ENCODE peak calls at places on chromosomes 16 and 17, in ten cellular contexts. W, P, K, S, A, T, R, Z, Y and B are unnamed samples.

GRCh38 chr16:75111514-75112280 is 4.9 kb downstream of the LDHD start:
- DNase-seq in W (no peak), P (no peak), K (no peak), S (no peak), A (no peak), T (no peak), R (no peak), Z (peak; percentile 55), Y (no peak), B (no peak)

GRCh38 chr17:63140255-63140654 is 174.2 kb downstream of the TANC2 start:
- DNase-seq in W (no peak), P (no peak), K (no peak), S (peak; percentile 4), A (no peak), T (no peak), R (no peak), Z (no peak), Y (no peak), B (peak; percentile 32)

GRCh38 chr17:28570716-28571254 is 539 bp downstream of the PIGS start:
- DNase-seq in W (peak; percentile 47), P (peak; percentile 63), K (peak; percentile 73), S (no peak), A (no peak), T (peak; percentile 55), R (no peak), Z (no peak), Y (no peak), B (peak; percentile 53)

GRCh38 chr17:20189322-20189721 is 180.2 kb downstream of the SPECC1 start:
- DNase-seq in W (no peak), P (no peak), K (no peak), S (no peak), A (no peak), T (no peak), R (no peak), Z (no peak), Y (no peak), B (no peak)

GRCh38 chr17:67818110-67819002 is 6.9 kb upstream of the BPTF start:
- DNase-seq in W (no peak), P (no peak), K (no peak), S (peak; percentile 88), A (no peak), T (no peak), R (no peak), Z (no peak), Y (no peak), B (no peak)

GRCh38 chr17:48832491-48832890 is 1.7 kb downstream of the CALCOCO2 start:
- DNase-seq in W (no peak), P (no peak), K (no peak), S (no peak), A (no peak), T (no peak), R (no peak), Z (no peak), Y (no peak), B (no peak)

GRCh38 chr16:12896562-12896961 is 4.8 kb upstream of the SHISA9 start:
- DNase-seq in W (peak; percentile 74), P (no peak), K (no peak), S (no peak), A (no peak), T (no peak), R (peak; percentile 32), Z (no peak), Y (no peak), B (no peak)

GRCh38 chr17:68614718-68615117 is 13.6 kb upstream of the FAM20A start:
- DNase-seq in W (no peak), P (no peak), K (no peak), S (no peak), A (peak; percentile 74), T (peak; percentile 22), R (no peak), Z (no peak), Y (no peak), B (no peak)

GRCh38 chr17:56939869-56940484 is 20.9 kb downstream of the COIL start:
- DNase-seq in W (peak; percentile 72), P (peak; percentile 45), K (no peak), S (no peak), A (no peak), T (no peak), R (peak; percentile 50), Z (no peak), Y (no peak), B (no peak)

GRCh38 chr17:65444049-65444448 is 117.4 kb downstream of the AXIN2 start:
- DNase-seq in W (no peak), P (no peak), K (no peak), S (no peak), A (no peak), T (no peak), R (no peak), Z (no peak), Y (no peak), B (no peak)

GRCh38 chr16:49452108-49452507 is 78.5 kb downstream of the C16orf78 start:
- DNase-seq in W (no peak), P (no peak), K (no peak), S (no peak), A (no peak), T (no peak), R (no peak), Z (no peak), Y (no peak), B (no peak)

GRCh38 chr17:19369846-19370492 is 7.4 kb upstream of the B9D1 start:
- DNase-seq in W (no peak), P (no peak), K (peak; percentile 74), S (no peak), A (no peak), T (no peak), R (no peak), Z (peak; percentile 75), Y (no peak), B (peak; percentile 43)

GRCh38 chr17:81323083-81323369 is 27.9 kb upstream of the SLC38A10 start:
- DNase-seq in W (no peak), P (no peak), K (no peak), S (no peak), A (no peak), T (no peak), R (no peak), Z (no peak), Y (no peak), B (no peak)

GRCh38 chr16:72926671-72927070 is 121.3 kb downstream of the ZFHX3 start:
- DNase-seq in W (no peak), P (no peak), K (peak; percentile 7), S (no peak), A (no peak), T (no peak), R (no peak), Z (no peak), Y (no peak), B (no peak)

GRCh38 chr17:1906622-1907021 is 76.8 kb downstream of the RPA1 start:
- DNase-seq in W (no peak), P (no peak), K (no peak), S (no peak), A (no peak), T (no peak), R (no peak), Z (no peak), Y (no peak), B (no peak)

GRCh38 chr16:3654249-3654991 is at the start of gene DNASE1:
- DNase-seq in W (peak; percentile 91), P (peak; percentile 85), K (peak; percentile 71), S (peak; percentile 9), A (peak; percentile 66), T (no peak), R (peak; percentile 47), Z (peak; percentile 69), Y (no peak), B (peak; percentile 74)
- TF ChIP-seq POLR2AphosphoS5 in W (no peak), P (no peak), K (no peak), S (no peak), A (peak; percentile 15), T (no peak), R (peak; percentile 11), Z (no peak), Y (no peak), B (no peak)

DNA sequence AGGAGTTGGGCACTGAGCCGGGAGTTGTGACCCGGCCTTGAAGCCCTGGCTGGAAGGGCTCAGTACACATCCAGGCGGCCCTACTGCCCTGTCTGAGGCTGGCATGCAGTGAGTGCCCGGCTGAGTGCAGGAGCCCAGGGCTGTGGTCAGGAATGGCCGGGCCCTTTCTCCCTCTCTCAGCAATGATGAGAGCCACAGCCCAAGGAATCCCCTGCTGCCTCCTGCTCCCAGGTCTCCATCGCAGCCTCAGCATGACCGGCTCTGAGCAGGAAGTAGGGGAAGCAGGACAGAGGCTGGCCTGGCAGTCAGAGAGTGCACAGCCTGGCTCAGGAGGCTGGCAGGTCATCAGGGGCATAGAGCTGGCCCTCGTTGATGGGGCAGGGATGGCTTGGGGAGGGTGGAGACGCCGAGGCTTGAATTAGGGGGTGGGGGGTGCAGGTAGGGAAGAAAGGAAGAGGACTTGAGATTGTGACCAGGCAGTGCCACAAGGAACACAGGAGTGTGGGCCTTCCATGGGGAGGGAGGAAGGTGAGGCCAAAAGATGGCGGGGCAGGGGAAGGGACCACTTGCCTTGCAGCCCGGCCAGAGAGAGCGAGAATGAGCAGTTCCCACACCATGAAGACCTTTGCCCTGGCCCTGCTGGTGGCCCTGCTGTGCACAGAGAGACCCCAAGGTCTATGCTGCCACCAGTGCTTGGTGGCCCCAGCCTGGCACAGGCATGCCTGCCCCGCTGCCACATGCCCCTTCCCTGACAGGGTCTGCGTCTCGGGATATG is 32.1 kb upstream of the KRT17 start:
- DNase-seq in W (no peak), P (no peak), K (no peak), S (no peak), A (no peak), T (no peak), R (no peak), Z (peak; percentile 64), Y (no peak), B (no peak)
- TF ChIP-seq POLR2A in W (no peak), P (no peak), K (no peak), S (no peak), A (no peak), T (no peak), R (no peak), Z (no peak), Y (no peak), B (no peak)

GRCh38 chr16:2816751-2817495 is at the start of gene PRSS21:
- DNase-seq in W (no peak), P (peak; percentile 83), K (peak; percentile 63), S (no peak), A (no peak), T (no peak), R (no peak), Z (peak; percentile 50), Y (no peak), B (peak; percentile 8)
- TF ChIP-seq CTCF in W (peak; percentile 18), P (peak; percentile 40), K (no peak), S (peak; percentile 25), A (no peak), T (no peak), R (peak; percentile 34), Z (no peak), Y (peak; percentile 6), B (no peak)

DNA sequence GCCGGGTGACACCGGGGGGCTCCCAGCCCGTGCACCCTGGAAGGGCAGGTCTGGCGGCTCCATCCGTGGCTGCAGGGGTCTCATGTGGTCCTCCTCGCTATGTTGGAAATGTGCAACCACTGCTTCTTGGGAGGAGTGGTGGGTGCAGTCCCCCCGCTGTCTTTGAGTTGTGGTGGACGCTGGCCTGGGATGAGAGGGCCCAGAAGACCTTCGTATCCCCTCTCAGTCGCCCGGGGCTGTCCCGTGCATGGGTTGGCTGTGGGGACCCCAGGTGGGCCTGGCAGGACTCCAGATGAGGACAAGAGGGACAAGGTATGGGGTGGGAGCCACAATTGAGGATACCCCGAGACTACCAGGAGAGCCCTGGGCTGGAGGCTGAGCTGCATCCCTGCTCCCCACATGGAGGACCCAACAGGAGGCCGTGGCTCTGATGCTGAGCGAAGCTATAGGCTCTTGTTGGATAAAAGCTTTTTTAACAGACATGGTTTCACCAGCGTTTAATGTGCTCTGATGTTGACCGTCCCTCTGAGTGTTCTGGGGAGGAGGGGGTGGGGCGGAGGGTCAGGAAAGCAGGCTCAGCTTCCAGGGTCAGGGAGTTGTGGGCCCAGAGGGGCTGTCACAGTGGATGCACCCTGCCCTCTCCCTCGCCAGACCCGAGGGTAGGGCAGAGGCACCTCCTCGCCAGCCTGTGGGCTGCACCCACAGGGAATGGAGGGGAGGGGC is 5.5 kb downstream of the SPATA2L start:
- DNase-seq in W (no peak), P (no peak), K (no peak), S (no peak), A (no peak), T (no peak), R (no peak), Z (no peak), Y (no peak), B (no peak)
- TF ChIP-seq POLR2AphosphoS5 in W (no peak), P (no peak), K (no peak), S (no peak), A (no peak), T (no peak), R (peak; percentile 75), Z (no peak), Y (no peak), B (no peak)